ENCODE peak calls at places on chromosomes 13 and 19, in nine cellular contexts. One of them, this sample, is unnamed.
A peak's percentile ranks its signal among the peaks of the same experiment; 100 is the strongest.

GRCh38 chr19:3931041-3931440 is 1.8 kb upstream of the NMRK2 start:
- DNase-seq in ovary: no peak
- DNase-seq in AG04450: no peak
- DNase-seq in kidney: no peak
- DNase-seq in progenitor cell of endocrine pancreas: no peak
- DNase-seq in HFF-Myc: no peak
- DNase-seq in AG10803: no peak
- DNase-seq in fibroblast of lung: no peak
- DNase-seq in foreskin keratinocyte: no peak
- DNase-seq in this sample: no peak

GRCh38 chr19:40565910-40566495 is 10.7 kb upstream of the SHKBP1 start:
- DNase-seq in ovary: no peak
- DNase-seq in AG04450: no peak
- DNase-seq in kidney: peak; percentile 50
- DNase-seq in progenitor cell of endocrine pancreas: no peak
- DNase-seq in HFF-Myc: no peak
- DNase-seq in AG10803: no peak
- DNase-seq in fibroblast of lung: no peak
- DNase-seq in foreskin keratinocyte: no peak
- DNase-seq in this sample: no peak

GRCh38 chr13:60591348-60591747 is 194.3 kb downstream of the TDRD3 start:
- DNase-seq in ovary: no peak
- DNase-seq in AG04450: no peak
- DNase-seq in kidney: no peak
- DNase-seq in progenitor cell of endocrine pancreas: no peak
- DNase-seq in HFF-Myc: no peak
- DNase-seq in AG10803: peak; percentile 90
- DNase-seq in fibroblast of lung: peak; percentile 98
- DNase-seq in foreskin keratinocyte: peak; percentile 33
- DNase-seq in this sample: peak; percentile 30

GRCh38 chr13:82129281-82129680 is 1753.0 kb downstream of the SLITRK1 start:
- DNase-seq in ovary: no peak
- DNase-seq in AG04450: no peak
- DNase-seq in kidney: no peak
- DNase-seq in progenitor cell of endocrine pancreas: no peak
- DNase-seq in HFF-Myc: no peak
- DNase-seq in AG10803: no peak
- DNase-seq in fibroblast of lung: no peak
- DNase-seq in foreskin keratinocyte: no peak
- DNase-seq in this sample: no peak

GRCh38 chr13:30169442-30169841 is 137.9 kb downstream of the KATNAL1 start:
- DNase-seq in ovary: no peak
- DNase-seq in AG04450: no peak
- DNase-seq in kidney: no peak
- DNase-seq in progenitor cell of endocrine pancreas: no peak
- DNase-seq in HFF-Myc: no peak
- DNase-seq in AG10803: no peak
- DNase-seq in fibroblast of lung: no peak
- DNase-seq in foreskin keratinocyte: no peak
- DNase-seq in this sample: no peak

GRCh38 chr13:110431851-110432294 is 124.8 kb downstream of the COL4A2 start:
- DNase-seq in ovary: no peak
- DNase-seq in AG04450: no peak
- DNase-seq in kidney: peak; percentile 83
- DNase-seq in progenitor cell of endocrine pancreas: no peak
- DNase-seq in HFF-Myc: no peak
- DNase-seq in AG10803: no peak
- DNase-seq in fibroblast of lung: no peak
- DNase-seq in foreskin keratinocyte: no peak
- DNase-seq in this sample: no peak

GRCh38 chr13:85990397-85990796 is 191.2 kb upstream of the SLITRK6 start:
- DNase-seq in ovary: no peak
- DNase-seq in AG04450: no peak
- DNase-seq in kidney: no peak
- DNase-seq in progenitor cell of endocrine pancreas: no peak
- DNase-seq in HFF-Myc: no peak
- DNase-seq in AG10803: no peak
- DNase-seq in fibroblast of lung: no peak
- DNase-seq in foreskin keratinocyte: no peak
- DNase-seq in this sample: no peak

GRCh38 chr13:49975826-49976225 is 21.0 kb upstream of the TRIM13 start:
- DNase-seq in ovary: no peak
- DNase-seq in AG04450: no peak
- DNase-seq in kidney: no peak
- DNase-seq in progenitor cell of endocrine pancreas: no peak
- DNase-seq in HFF-Myc: no peak
- DNase-seq in AG10803: no peak
- DNase-seq in fibroblast of lung: no peak
- DNase-seq in foreskin keratinocyte: no peak
- DNase-seq in this sample: no peak

GRCh38 chr19:33719366-33720154 is 77.1 kb upstream of the KCTD15 start:
- DNase-seq in ovary: no peak
- DNase-seq in AG04450: no peak
- DNase-seq in kidney: peak; percentile 37
- DNase-seq in progenitor cell of endocrine pancreas: no peak
- DNase-seq in HFF-Myc: no peak
- DNase-seq in AG10803: no peak
- DNase-seq in fibroblast of lung: no peak
- DNase-seq in foreskin keratinocyte: no peak
- DNase-seq in this sample: no peak

GRCh38 chr13:102658678-102659077 is 36.2 kb downstream of the METTL21C start:
- DNase-seq in ovary: no peak
- DNase-seq in AG04450: no peak
- DNase-seq in kidney: no peak
- DNase-seq in progenitor cell of endocrine pancreas: no peak
- DNase-seq in HFF-Myc: no peak
- DNase-seq in AG10803: no peak
- DNase-seq in fibroblast of lung: no peak
- DNase-seq in foreskin keratinocyte: no peak
- DNase-seq in this sample: no peak

GRCh38 chr13:51425410-51426042 is 27.3 kb downstream of the INTS6 start:
- DNase-seq in ovary: no peak
- DNase-seq in AG04450: no peak
- DNase-seq in kidney: no peak
- DNase-seq in progenitor cell of endocrine pancreas: no peak
- DNase-seq in HFF-Myc: no peak
- DNase-seq in AG10803: peak; percentile 64
- DNase-seq in fibroblast of lung: peak; percentile 59
- DNase-seq in foreskin keratinocyte: peak; percentile 26
- DNase-seq in this sample: peak; percentile 8

GRCh38 chr13:79393564-79394249 is 12.3 kb downstream of the RBM26 start:
- DNase-seq in ovary: no peak
- DNase-seq in AG04450: no peak
- DNase-seq in kidney: no peak
- DNase-seq in progenitor cell of endocrine pancreas: no peak
- DNase-seq in HFF-Myc: no peak
- DNase-seq in AG10803: no peak
- DNase-seq in fibroblast of lung: no peak
- DNase-seq in foreskin keratinocyte: no peak
- DNase-seq in this sample: no peak

GRCh38 chr13:108083056-108083455 is 132.3 kb downstream of the LIG4 start:
- DNase-seq in ovary: no peak
- DNase-seq in AG04450: no peak
- DNase-seq in kidney: no peak
- DNase-seq in progenitor cell of endocrine pancreas: no peak
- DNase-seq in HFF-Myc: no peak
- DNase-seq in AG10803: no peak
- DNase-seq in fibroblast of lung: peak; percentile 62
- DNase-seq in foreskin keratinocyte: peak; percentile 35
- DNase-seq in this sample: no peak

GRCh38 chr19:46786236-46787039 is 2.0 kb downstream of the SLC1A5 start:
- DNase-seq in ovary: peak; percentile 71
- DNase-seq in AG04450: peak; percentile 66
- DNase-seq in kidney: peak; percentile 90
- DNase-seq in progenitor cell of endocrine pancreas: no peak
- DNase-seq in HFF-Myc: no peak
- DNase-seq in AG10803: peak; percentile 95
- DNase-seq in fibroblast of lung: peak; percentile 77
- DNase-seq in foreskin keratinocyte: peak; percentile 79
- DNase-seq in this sample: peak; percentile 82

DNA sequence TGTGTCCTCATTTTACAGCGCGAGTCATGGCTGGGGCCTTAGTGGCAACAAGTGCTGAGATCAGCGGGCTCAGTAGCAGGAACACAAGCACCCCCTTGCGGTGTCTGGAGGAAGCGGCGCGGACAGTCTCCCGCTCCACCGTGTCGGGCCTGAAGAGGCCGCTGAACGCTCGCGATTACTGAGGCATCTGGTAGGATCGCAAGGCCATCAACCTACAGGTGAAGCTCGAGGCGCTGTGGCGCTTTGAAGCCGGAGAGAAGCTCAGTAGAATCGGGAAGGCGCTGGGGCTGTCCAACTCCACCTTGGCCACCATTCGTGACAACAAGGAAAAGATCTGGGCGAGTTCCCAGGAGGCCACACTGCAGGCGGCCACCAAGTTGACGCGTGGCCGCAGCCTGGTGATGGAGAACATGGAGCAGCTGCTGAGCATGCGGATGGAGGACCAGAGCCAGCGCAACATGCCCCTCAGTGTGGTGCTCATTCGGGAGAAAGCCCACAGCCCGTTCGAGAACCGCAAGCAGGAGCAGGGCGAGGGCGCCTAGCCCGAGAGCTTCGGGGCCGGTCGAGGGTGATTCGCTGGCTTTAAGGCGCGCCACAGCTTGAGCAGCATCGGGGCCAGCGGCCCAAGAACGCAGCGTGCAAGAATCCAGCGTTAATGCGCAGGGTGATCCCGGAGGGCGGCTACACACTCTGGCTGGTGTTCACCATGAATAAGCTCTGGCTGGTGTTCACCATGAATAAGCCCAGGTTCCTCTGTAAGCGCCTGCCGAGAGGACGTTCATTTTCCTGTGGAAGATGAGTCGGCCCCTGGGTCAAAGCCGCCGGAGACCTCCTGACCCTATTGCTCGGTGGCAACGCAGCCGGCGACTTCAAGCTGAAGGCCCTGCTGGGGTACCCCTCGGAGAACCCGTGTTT is 8.3 kb upstream of the MZF1 start:
- DNase-seq in ovary: peak; percentile 87
- DNase-seq in AG04450: peak; percentile 74
- DNase-seq in kidney: peak; percentile 92
- DNase-seq in progenitor cell of endocrine pancreas: peak; percentile 68
- DNase-seq in HFF-Myc: peak; percentile 80
- DNase-seq in AG10803: peak; percentile 92
- DNase-seq in fibroblast of lung: peak; percentile 70
- DNase-seq in foreskin keratinocyte: peak; percentile 65
- DNase-seq in this sample: peak; percentile 63
- TF ChIP-seq CTCF in ovary: peak; percentile 79
- TF ChIP-seq CTCF in AG04450: peak; percentile 98
- TF ChIP-seq CTCF in kidney: peak; percentile 83
- TF ChIP-seq CTCF in progenitor cell of endocrine pancreas: peak; percentile 88
- TF ChIP-seq CTCF in HFF-Myc: peak; percentile 99
- TF ChIP-seq CTCF in AG10803: peak; percentile 99
- TF ChIP-seq CTCF in fibroblast of lung: peak; percentile 99
- TF ChIP-seq CTCF in foreskin keratinocyte: peak; percentile 99
- TF ChIP-seq CTCF in this sample: peak; percentile 97

GRCh38 chr13:80408270-80408669 is 67.3 kb upstream of the SPRY2 start:
- DNase-seq in ovary: no peak
- DNase-seq in AG04450: no peak
- DNase-seq in kidney: no peak
- DNase-seq in progenitor cell of endocrine pancreas: no peak
- DNase-seq in HFF-Myc: no peak
- DNase-seq in AG10803: no peak
- DNase-seq in fibroblast of lung: no peak
- DNase-seq in foreskin keratinocyte: no peak
- DNase-seq in this sample: no peak
- TF ChIP-seq CTCF in ovary: no peak
- TF ChIP-seq CTCF in AG04450: no peak
- TF ChIP-seq CTCF in kidney: no peak
- TF ChIP-seq CTCF in progenitor cell of endocrine pancreas: no peak
- TF ChIP-seq CTCF in HFF-Myc: no peak
- TF ChIP-seq CTCF in AG10803: no peak
- TF ChIP-seq CTCF in fibroblast of lung: no peak
- TF ChIP-seq CTCF in foreskin keratinocyte: peak; percentile 35
- TF ChIP-seq CTCF in this sample: no peak

DNA sequence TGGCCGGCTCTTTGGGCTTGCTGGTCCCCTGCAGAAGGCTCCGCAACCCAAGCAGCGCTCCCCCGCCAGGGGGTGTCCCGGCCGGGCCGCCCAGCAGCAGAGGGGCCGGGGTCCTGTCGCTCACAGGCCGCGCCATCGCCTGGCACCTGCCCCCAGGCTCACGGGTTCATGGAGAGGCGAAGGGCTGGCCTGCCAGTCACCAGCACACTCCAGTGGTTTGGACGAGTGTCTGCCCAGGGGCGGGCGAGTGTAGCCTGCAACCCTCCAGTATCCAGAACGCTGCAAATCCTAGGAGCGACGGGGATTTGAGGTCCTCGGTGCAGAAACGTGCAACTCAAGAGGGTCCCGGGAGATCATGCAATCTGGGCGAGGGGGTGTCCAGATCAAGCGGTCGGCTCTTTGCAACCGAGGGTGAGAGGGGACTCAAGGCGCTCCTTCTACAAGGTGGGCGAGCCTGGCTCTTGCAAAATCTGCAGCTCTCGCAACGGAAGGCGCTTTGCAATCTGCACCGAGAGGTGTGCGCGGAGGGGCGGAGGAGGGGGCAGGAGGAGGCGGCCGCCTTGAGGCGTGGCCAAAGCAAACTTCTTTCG is at the start of gene DBP:
- DNase-seq in ovary: peak; percentile 77
- DNase-seq in AG04450: no peak
- DNase-seq in kidney: peak; percentile 92
- DNase-seq in progenitor cell of endocrine pancreas: no peak
- DNase-seq in HFF-Myc: no peak
- DNase-seq in AG10803: no peak
- DNase-seq in fibroblast of lung: no peak
- DNase-seq in foreskin keratinocyte: no peak
- DNase-seq in this sample: no peak
- TF ChIP-seq CTCF in ovary: peak; percentile 30
- TF ChIP-seq CTCF in AG04450: peak; percentile 14
- TF ChIP-seq CTCF in kidney: no peak
- TF ChIP-seq CTCF in progenitor cell of endocrine pancreas: peak; percentile 31
- TF ChIP-seq CTCF in HFF-Myc: no peak
- TF ChIP-seq CTCF in AG10803: peak; percentile 24
- TF ChIP-seq CTCF in fibroblast of lung: peak; percentile 5
- TF ChIP-seq CTCF in foreskin keratinocyte: peak; percentile 27
- TF ChIP-seq CTCF in this sample: peak; percentile 13

GRCh38 chr13:92826197-92826596 is 400.4 kb upstream of the GPC6 start:
- DNase-seq in ovary: no peak
- DNase-seq in AG04450: no peak
- DNase-seq in kidney: no peak
- DNase-seq in progenitor cell of endocrine pancreas: no peak
- DNase-seq in HFF-Myc: no peak
- DNase-seq in AG10803: no peak
- DNase-seq in fibroblast of lung: peak; percentile 41
- DNase-seq in foreskin keratinocyte: no peak
- DNase-seq in this sample: no peak

GRCh38 chr13:92821324-92821723 is 405.3 kb upstream of the GPC6 start:
- DNase-seq in ovary: no peak
- DNase-seq in AG04450: no peak
- DNase-seq in kidney: no peak
- DNase-seq in progenitor cell of endocrine pancreas: no peak
- DNase-seq in HFF-Myc: no peak
- DNase-seq in AG10803: no peak
- DNase-seq in fibroblast of lung: no peak
- DNase-seq in foreskin keratinocyte: no peak
- DNase-seq in this sample: no peak

GRCh38 chr13:92827503-92827902 is 399.1 kb upstream of the GPC6 start:
- DNase-seq in ovary: no peak
- DNase-seq in AG04450: no peak
- DNase-seq in kidney: no peak
- DNase-seq in progenitor cell of endocrine pancreas: no peak
- DNase-seq in HFF-Myc: no peak
- DNase-seq in AG10803: no peak
- DNase-seq in fibroblast of lung: no peak
- DNase-seq in foreskin keratinocyte: peak; percentile 36
- DNase-seq in this sample: no peak

GRCh38 chr13:92823059-92823458 is 403.5 kb upstream of the GPC6 start:
- DNase-seq in ovary: no peak
- DNase-seq in AG04450: no peak
- DNase-seq in kidney: no peak
- DNase-seq in progenitor cell of endocrine pancreas: no peak
- DNase-seq in HFF-Myc: no peak
- DNase-seq in AG10803: no peak
- DNase-seq in fibroblast of lung: no peak
- DNase-seq in foreskin keratinocyte: no peak
- DNase-seq in this sample: no peak
- TF ChIP-seq CTCF in ovary: no peak
- TF ChIP-seq CTCF in AG04450: no peak
- TF ChIP-seq CTCF in kidney: no peak
- TF ChIP-seq CTCF in progenitor cell of endocrine pancreas: no peak
- TF ChIP-seq CTCF in HFF-Myc: no peak
- TF ChIP-seq CTCF in AG10803: no peak
- TF ChIP-seq CTCF in fibroblast of lung: no peak
- TF ChIP-seq CTCF in foreskin keratinocyte: no peak
- TF ChIP-seq CTCF in this sample: no peak

This sample was measured in AG09319.